ENCODE peak calls at places on chromosomes 1 and 21, in four cellular contexts. E is HepG2, T is stomach, F is suprapubic skin. V is an unnamed sample. For H3K4me1, the result is how much of the 10 kb centered on the place peaks cover.

GRCh38 chr1:9539829-9540550 is 725 bp downstream of the SLC25A33 start:
- DNase-seq in F (no peak), E (no peak), T (peak), V (peak)

GRCh38 chr1:55970711-55971110 is 608.7 kb downstream of the PLPP3 start:
- DNase-seq in T (no peak), F (no peak), E (no peak), V (no peak)

GRCh38 chr1:8873001-8873400 is 5.5 kb downstream of the ENO1 start:
- DNase-seq in E (no peak), F (no peak), T (no peak), V (no peak)

GRCh38 chr1:53395671-53396215 is 63.5 kb upstream of the DMRTB1 start:
- DNase-seq in F (no peak), T (no peak), E (no peak), V (no peak)

GRCh38 chr1:212561501-212561931 is 47.0 kb upstream of the ATF3 start:
- DNase-seq in F (no peak), E (no peak), T (no peak), V (no peak)

GRCh38 chr1:235397733-235398132 is 30.5 kb downstream of the TBCE start:
- DNase-seq in F (no peak), T (no peak), E (no peak), V (no peak)

GRCh38 chr1:22281521-22282241 is 138.8 kb upstream of the WNT4 start:
- DNase-seq in T (peak), E (no peak), F (peak), V (no peak)

GRCh38 chr1:58397187-58397820 is 149.2 kb downstream of the OMA1 start:
- DNase-seq in F (no peak), E (peak), T (no peak), V (no peak)

GRCh38 chr1:4787551-4787950 is 133.1 kb downstream of the AJAP1 start:
- DNase-seq in T (no peak), E (no peak), F (no peak), V (no peak)

GRCh38 chr1:31943546-31944184 is 5.5 kb upstream of the PTP4A2 start:
- DNase-seq in T (no peak), F (no peak), E (no peak), V (no peak)

GRCh38 chr1:7285856-7286454 is 485.1 kb upstream of the VAMP3 start:
- DNase-seq in E (no peak), F (no peak), T (no peak), V (no peak)

GRCh38 chr1:213585402-213585801 is 402.4 kb upstream of the PROX1 start:
- DNase-seq in F (no peak), E (no peak), T (no peak), V (peak)

GRCh38 chr1:29655945-29656866 is 419.9 kb downstream of the PTPRU start:
- DNase-seq in T (no peak), F (peak), E (no peak), V (no peak)

GRCh38 chr1:224223819-224224714 is 41.0 kb downstream of the DEGS1 start:
- DNase-seq in F (no peak), E (no peak), T (no peak), V (no peak)

GRCh38 chr1:36154765-36155559 is 998 bp upstream of the MAP7D1 start:
- DNase-seq in E (no peak), T (no peak), F (no peak), V (peak)

GRCh38 chr1:36156329-36157114 is 562 bp downstream of the MAP7D1 start:
- DNase-seq in F (peak), T (peak), E (no peak), V (peak)

GRCh38 chr1:36154335-36154734 is 1.6 kb upstream of the MAP7D1 start:
- DNase-seq in T (no peak), F (no peak), E (no peak), V (no peak)

GRCh38 chr1:36157115-36157903 is 1.3 kb downstream of the MAP7D1 start:
- DNase-seq in E (no peak), F (no peak), T (no peak), V (no peak)

DNA sequence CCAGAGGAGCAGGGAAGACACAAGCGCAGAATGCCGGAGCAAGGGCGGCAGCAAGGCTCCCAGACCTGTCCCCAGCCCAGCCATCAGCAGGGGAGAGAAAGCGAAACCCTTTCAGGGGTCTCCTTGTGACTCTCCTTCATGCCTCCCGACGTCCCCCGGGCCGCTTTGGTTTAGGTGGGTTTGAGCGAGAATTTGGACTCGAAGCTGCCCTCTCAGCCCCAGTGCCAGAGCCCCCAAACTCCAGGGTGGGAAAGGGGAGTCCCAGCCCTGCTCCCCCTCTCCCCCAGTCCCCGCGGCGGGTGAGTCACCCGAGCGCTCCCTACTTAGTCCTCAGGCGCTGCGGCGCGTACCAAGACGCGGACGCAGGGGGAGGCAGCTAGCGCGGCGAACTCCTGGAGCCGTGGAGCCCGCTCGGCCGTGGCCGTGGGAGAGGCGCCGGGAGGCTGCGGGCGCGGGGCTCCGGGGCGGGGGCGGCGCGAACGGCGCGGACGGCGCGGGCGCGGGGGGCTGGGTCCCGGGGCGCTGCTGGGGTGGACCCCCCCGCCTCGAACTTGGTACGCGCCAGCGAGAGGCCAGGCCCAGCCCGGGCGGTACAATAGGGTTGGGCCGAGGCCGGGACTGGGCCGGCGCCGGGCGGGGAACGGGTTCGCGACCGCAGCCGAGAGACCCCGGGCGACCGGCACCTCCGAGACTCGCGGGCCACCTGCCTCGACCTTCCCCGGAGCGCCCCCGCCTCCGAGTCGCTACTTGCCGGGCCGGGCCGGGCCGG is at the start of gene MAP7D1:
- DNase-seq in E (peak), F (peak), T (peak), V (peak)
- TF ChIP-seq EP300 in E (no peak), F (no peak), T (no peak), V (no peak)

GRCh38 chr21:41169701-41170100 is 1.7 kb downstream of the BACE2 start:
- DNase-seq in E (no peak), F (no peak), T (no peak), V (no peak)

GRCh38 chr21:41169258-41169576 is 1.3 kb downstream of the BACE2 start:
- DNase-seq in T (no peak), F (no peak), E (no peak), V (no peak)

GRCh38 chr21:41168391-41169257 is 664 bp downstream of the BACE2 start:
- DNase-seq in F (no peak), T (peak), E (no peak), V (peak)

GRCh38 chr21:41166947-41167346 is 1.0 kb upstream of the BACE2 start:
- DNase-seq in T (no peak), E (no peak), F (no peak), V (no peak)

GRCh38 chr21:41167348-41168342 is at the start of gene BACE2:
- DNase-seq in E (no peak), T (peak), F (peak), V (peak)
- TF ChIP-seq POLR2A in E (no peak), T (no peak), F (peak), V (peak)

DNA sequence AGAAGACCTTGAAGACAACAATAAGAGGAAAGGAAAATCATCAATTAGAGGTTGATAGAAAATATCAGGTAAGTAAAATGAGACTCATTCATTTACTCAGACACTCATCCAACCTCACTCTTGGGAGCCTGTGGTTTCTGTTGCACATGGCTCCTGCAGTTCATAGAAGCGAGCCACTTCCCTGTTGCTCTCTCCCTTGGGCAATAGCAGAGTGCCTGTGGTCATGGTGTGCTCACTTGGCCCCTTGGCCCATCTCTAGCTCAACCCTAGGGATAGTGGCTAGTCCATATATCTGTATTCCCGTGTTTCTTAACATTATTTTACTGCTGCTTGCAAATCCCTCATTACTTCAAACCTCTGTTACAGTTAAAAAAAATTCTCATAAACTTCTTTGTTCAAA is 368.6 kb downstream of the PTPRC start:
- DNase-seq in E (no peak), F (no peak), T (no peak), V (no peak)
- H3K4me1 ChIP-seq in E (under half), F (under half), T (under half), V (under half)

GRCh38 chr1:172382949-172383348 is 37.5 kb upstream of the C1orf105 start:
- DNase-seq in E (no peak), T (no peak), F (no peak), V (no peak)

GRCh38 chr1:172388490-172388889 is 32.0 kb upstream of the C1orf105 start:
- DNase-seq in E (no peak), T (no peak), F (no peak), V (no peak)

GRCh38 chr1:172383541-172383940 is 36.9 kb upstream of the C1orf105 start:
- DNase-seq in T (no peak), F (no peak), E (no peak), V (no peak)

GRCh38 chr1:172382406-172382805 is 38.1 kb upstream of the C1orf105 start:
- DNase-seq in E (no peak), T (no peak), F (no peak), V (no peak)

DNA sequence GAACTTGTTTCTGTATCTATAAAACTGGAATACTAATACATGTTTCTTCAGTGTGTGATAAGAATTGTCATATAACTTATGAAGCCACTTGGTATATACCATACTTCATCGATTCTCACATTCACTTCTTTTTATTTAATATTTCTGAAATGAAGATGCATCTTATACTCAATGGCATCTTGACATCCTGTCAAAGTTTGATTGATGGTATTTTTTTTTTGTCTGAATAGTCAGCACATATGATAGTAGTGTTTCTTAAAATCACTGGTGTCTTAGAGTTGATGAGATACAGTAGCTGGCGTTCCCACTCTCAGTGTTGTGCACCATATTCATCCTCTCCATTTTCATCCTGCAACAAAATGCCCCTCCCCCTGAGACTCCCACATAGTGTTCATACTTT is 34.4 kb upstream of the C1orf105 start:
- DNase-seq in F (no peak), E (no peak), T (no peak), V (no peak)
- TF ChIP-seq EP300 in F (no peak), E (no peak), T (no peak), V (no peak)

DNA sequence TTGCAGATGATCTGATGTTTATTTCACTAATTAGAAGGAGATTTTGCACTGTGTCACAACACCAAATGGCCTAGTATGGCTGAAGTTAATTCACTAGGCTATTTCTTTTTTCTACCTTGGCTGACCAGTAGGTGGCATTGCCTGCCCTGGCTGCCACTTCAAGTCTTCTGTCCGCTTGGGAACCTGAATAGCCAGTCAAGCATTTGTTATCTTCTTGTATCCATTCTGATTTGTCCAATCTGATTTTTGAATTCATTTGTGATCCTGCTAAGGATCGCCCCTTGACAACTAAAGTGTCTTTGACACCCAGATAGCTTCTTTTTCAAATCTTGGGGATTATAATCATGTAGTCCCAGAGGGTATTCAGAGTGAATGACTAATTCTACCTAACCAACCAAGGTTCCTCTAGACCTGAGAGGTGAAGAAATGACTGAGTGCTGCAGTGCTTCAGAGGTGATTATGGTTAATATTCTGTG is 99.4 kb downstream of the GIPC2 start:
- DNase-seq in E (peak), F (no peak), T (peak), V (peak)
- TF ChIP-seq POLR2A in E (no peak), F (no peak), T (no peak), V (no peak)

GRCh38 chr1:94934551-94934950 is 7.6 kb upstream of the CNN3 start:
- DNase-seq in E (no peak), T (no peak), F (no peak), V (no peak)
- H3K4me1 ChIP-seq in E (under half), T (under half), F (under half), V (under half)

GRCh38 chr1:81428998-81429397 is 371.7 kb upstream of the ADGRL2 start:
- DNase-seq in F (no peak), T (no peak), E (no peak), V (no peak)

GRCh38 chr1:81430236-81430635 is 370.5 kb upstream of the ADGRL2 start:
- DNase-seq in T (no peak), E (no peak), F (no peak), V (no peak)

GRCh38 chr1:81424056-81424455 is 376.7 kb upstream of the ADGRL2 start:
- DNase-seq in F (no peak), E (no peak), T (no peak), V (no peak)

GRCh38 chr1:81420760-81421159 is 380.0 kb upstream of the ADGRL2 start:
- DNase-seq in E (no peak), T (no peak), F (no peak), V (no peak)

DNA sequence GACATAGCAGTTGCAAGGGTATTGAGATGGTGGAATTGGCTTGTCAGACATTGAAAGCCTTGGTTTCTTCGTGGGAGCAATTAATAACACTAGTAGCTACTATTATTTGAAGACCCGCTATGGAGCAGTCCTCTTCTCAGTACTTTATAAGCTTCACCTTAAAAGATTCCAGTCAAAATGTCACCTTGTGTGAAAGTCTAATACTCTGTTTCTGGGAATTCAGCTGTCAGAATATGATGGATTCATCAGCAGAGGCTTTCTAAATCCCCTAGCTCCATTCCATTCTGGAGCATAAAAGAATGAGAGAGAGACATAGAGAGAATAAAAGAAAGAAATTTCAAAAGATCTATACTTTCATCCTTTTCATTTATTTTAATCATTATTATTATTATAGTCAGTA is 375.9 kb upstream of the ADGRL2 start:
- DNase-seq in E (no peak), T (no peak), F (no peak), V (no peak)
- TF ChIP-seq EP300 in E (no peak), T (no peak), F (no peak), V (no peak)

V was measured in transverse colon.